ENCODE peak calls at places on chromosomes 11 and 22, in nine cellular contexts. A is cardiac muscle cell; M is naive thymus-derived CD4-positive, alpha-beta T cell; Z is tibial nerve; V is right cardiac atrium; R is AG10803; X is dorsolateral prefrontal cortex; J is fibroblast of mammary gland; G is brain microvascular endothelial cell. S is an unnamed sample.

GRCh38 chr11:82229346-82229745 is 504.3 kb downstream of the FAM181B start:
- DNase-seq in A (peak; percentile 53), M (peak; percentile 21), Z (no peak), V (no peak), R (peak; percentile 8), X (no peak), J (peak; percentile 28), G (peak; percentile 18), S (no peak)

GRCh38 chr11:117435296-117435695 is 107.6 kb downstream of the CEP164 start:
- DNase-seq in A (no peak), M (no peak), Z (no peak), V (no peak), R (no peak), X (no peak), J (no peak), G (no peak), S (no peak)

GRCh38 chr11:14537134-14537599 is 17.0 kb upstream of the PSMA1 start:
- DNase-seq in A (peak; percentile 38), M (peak; percentile 69), Z (peak; percentile 61), V (no peak), R (peak; percentile 8), X (no peak), J (peak; percentile 36), G (peak; percentile 31), S (no peak)

GRCh38 chr11:92457250-92457649 is 232.6 kb downstream of the FAT3 start:
- DNase-seq in A (no peak), M (no peak), Z (no peak), V (no peak), R (peak; percentile 2), X (no peak), J (peak; percentile 34), G (peak; percentile 25), S (no peak)

GRCh38 chr11:122741613-122742012 is 86.1 kb downstream of the UBASH3B start:
- DNase-seq in A (no peak), M (no peak), Z (peak; percentile 46), V (peak; percentile 68), R (peak; percentile 31), X (no peak), J (peak; percentile 82), G (peak; percentile 50), S (peak; percentile 48)

GRCh38 chr11:117039897-117040296 is 58.3 kb downstream of the SIK3 start:
- DNase-seq in A (no peak), M (no peak), Z (no peak), V (no peak), R (no peak), X (no peak), J (peak; percentile 52), G (no peak), S (no peak)

GRCh38 chr22:50248192-50249084 is 2.6 kb downstream of the HDAC10 start:
- DNase-seq in A (no peak), M (no peak), Z (no peak), V (peak; percentile 71), R (no peak), X (no peak), J (no peak), G (no peak), S (no peak)

GRCh38 chr11:128735935-128736610 is 42.2 kb downstream of the FLI1 start:
- DNase-seq in A (peak; percentile 33), M (peak; percentile 44), Z (no peak), V (no peak), R (no peak), X (no peak), J (no peak), G (no peak), S (no peak)

GRCh38 chr11:44629732-44630345 is 64.4 kb downstream of the CD82 start:
- DNase-seq in A (no peak), M (no peak), Z (no peak), V (no peak), R (no peak), X (no peak), J (no peak), G (no peak), S (no peak)

GRCh38 chr11:95092549-95093324 is 3.1 kb downstream of the ENDOD1 start:
- DNase-seq in A (peak; percentile 25), M (peak; percentile 12), Z (no peak), V (no peak), R (peak; percentile 47), X (no peak), J (peak; percentile 76), G (peak; percentile 72), S (no peak)

GRCh38 chr11:130209944-130210854 is 50.6 kb downstream of the ST14 start:
- DNase-seq in A (no peak), M (no peak), Z (no peak), V (no peak), R (no peak), X (peak; percentile 27), J (no peak), G (no peak), S (no peak)

GRCh38 chr11:82846037-82846383 is 54.2 kb downstream of the PRCP start:
- DNase-seq in A (no peak), M (no peak), Z (no peak), V (no peak), R (no peak), X (no peak), J (no peak), G (no peak), S (no peak)

GRCh38 chr11:18623707-18624106 is 10.4 kb downstream of the SPTY2D1 start:
- DNase-seq in A (no peak), M (no peak), Z (no peak), V (no peak), R (no peak), X (no peak), J (no peak), G (no peak), S (no peak)

GRCh38 chr11:27020736-27021135 is 19.9 kb upstream of the BBOX1 start:
- DNase-seq in A (peak; percentile 14), M (no peak), Z (no peak), V (no peak), R (no peak), X (no peak), J (no peak), G (no peak), S (no peak)

GRCh38 chr22:46076651-46077339 is 73.5 kb upstream of the PPARA start:
- DNase-seq in A (no peak), M (no peak), Z (no peak), V (peak; percentile 78), R (peak; percentile 91), X (peak; percentile 46), J (no peak), G (no peak), S (no peak)
- H3K4me3 ChIP-seq in A (no peak overlapping the region), M (no peak overlapping the region), Z (peak overlapping the region; percentile 73), V (peak overlapping the region; percentile 92), R (peak overlapping the region; percentile 98), X (peak overlapping the region; percentile 98), J (peak overlapping the region; percentile 94), G (peak overlapping the region; percentile 32), S (peak overlapping the region; percentile 86)

GRCh38 chr11:57792870-57793269 is 31.3 kb downstream of the CTNND1 start:
- DNase-seq in A (no peak), M (no peak), Z (no peak), V (no peak), R (no peak), X (no peak), J (no peak), G (no peak), S (no peak)

GRCh38 chr11:57793711-57794110 is 32.1 kb downstream of the CTNND1 start:
- DNase-seq in A (no peak), M (no peak), Z (no peak), V (no peak), R (no peak), X (no peak), J (no peak), G (no peak), S (no peak)

GRCh38 chr11:57787920-57788716 is 26.5 kb downstream of the CTNND1 start:
- DNase-seq in A (no peak), M (no peak), Z (no peak), V (no peak), R (peak; percentile 59), X (no peak), J (no peak), G (no peak), S (no peak)

GRCh38 chr11:57791321-57792059 is 29.9 kb downstream of the CTNND1 start:
- DNase-seq in A (no peak), M (no peak), Z (no peak), V (peak; percentile 49), R (no peak), X (no peak), J (no peak), G (no peak), S (no peak)

DNA sequence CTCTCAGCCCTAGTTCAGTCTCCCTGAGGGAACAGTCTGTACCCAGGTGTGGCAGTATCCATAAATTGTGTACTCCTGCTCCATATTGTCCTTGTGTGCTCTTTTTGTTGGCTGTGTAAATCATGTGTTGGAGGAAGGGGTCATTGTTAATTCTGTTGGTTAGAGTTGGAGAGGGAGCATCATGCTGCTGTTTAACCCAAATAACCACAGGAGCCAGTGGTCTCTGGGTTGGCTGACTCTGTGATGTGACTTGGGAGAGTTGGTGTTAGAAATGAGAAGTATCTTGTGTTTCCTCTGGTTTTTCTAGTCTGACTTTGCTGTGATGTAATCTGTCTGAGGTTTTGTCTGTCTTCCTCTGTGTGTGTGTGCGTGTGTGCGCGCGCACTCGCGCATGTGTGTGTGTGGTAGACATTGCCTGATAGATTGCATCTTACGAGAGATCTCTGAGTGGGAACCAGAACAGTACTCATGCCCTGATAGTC is 30.5 kb downstream of the CTNND1 start:
- DNase-seq in A (no peak), M (peak; percentile 88), Z (peak; percentile 71), V (peak; percentile 90), R (peak; percentile 29), X (no peak), J (peak; percentile 50), G (peak; percentile 43), S (peak; percentile 50)
- H3K4me3 ChIP-seq in A (no peak overlapping the region), M (peak overlapping the region; percentile 15), Z (no peak overlapping the region), V (no peak overlapping the region), R (no peak overlapping the region), X (no peak overlapping the region), J (no peak overlapping the region), G (no peak overlapping the region), S (no peak overlapping the region)

DNA sequence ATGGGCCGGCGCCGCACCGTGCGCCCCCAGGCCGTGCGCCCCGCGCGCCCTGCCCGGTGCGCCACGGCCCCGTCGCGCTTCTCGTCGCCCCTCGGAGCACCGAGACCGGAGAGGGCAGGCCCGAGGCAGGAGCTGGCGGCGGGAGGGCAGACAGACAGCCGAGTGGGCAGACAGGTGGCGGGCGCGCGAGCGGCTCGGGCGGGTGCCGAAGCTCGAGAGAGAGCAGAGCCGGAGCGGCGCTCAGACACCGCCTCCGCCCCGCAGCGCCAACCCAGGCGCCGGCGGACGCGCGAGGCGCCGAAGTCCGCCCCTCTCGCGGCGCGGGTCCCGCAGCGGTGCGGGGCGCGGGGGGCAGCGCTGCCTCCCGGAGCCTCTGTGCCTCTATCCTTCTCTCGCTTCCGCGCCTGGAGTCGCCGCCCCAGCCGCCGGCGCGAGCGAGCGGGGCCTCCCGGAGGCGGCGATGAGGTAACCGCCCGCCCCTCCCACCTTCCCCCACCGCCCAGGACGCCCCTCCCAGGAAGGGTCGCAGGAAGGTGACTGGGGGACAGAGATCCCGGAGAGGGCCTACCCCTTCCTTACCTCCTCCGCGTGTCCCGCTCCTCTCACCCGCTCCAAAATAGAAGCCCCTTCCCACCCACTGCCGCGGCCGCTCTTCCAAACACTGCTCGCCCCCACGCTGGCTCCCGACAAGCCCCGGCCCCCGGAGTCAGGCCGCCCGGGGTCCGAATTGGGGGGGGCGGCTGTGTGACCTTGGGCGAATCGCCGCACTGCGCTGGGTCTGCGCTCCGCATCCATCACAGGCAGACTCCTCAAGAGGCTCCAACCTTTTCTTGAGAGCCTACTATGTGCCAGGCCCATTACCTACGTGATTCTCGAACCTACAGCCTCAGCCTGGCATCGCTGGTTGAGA is at the start of gene RASL10A:
- DNase-seq in A (peak; percentile 58), M (no peak), Z (no peak), V (peak; percentile 72), R (no peak), X (no peak), J (no peak), G (no peak), S (no peak)
- H3K4me3 ChIP-seq in A (peak within 1 kb of the TSS; percentile 35), M (no peak within 1 kb of the TSS), Z (no peak within 1 kb of the TSS), V (peak within 1 kb of the TSS; percentile 48), R (no peak within 1 kb of the TSS), X (peak within 1 kb of the TSS; percentile 49), J (no peak within 1 kb of the TSS), G (no peak within 1 kb of the TSS), S (peak within 1 kb of the TSS; percentile 21)

GRCh38 chr11:76151561-76152085 is 54.7 kb downstream of the WNT11 start:
- DNase-seq in A (no peak), M (no peak), Z (no peak), V (no peak), R (no peak), X (no peak), J (no peak), G (no peak), S (no peak)
- H3K4me3 ChIP-seq in A (no peak overlapping the region), M (no peak overlapping the region), Z (no peak overlapping the region), V (no peak overlapping the region), R (no peak overlapping the region), X (no peak overlapping the region), J (no peak overlapping the region), G (no peak overlapping the region), S (peak overlapping the region; percentile 55)

S was measured in gastrocnemius medialis.